ENCODE peak calls at places on chromosome 13, in five cellular contexts. K, Y, C, P and N are unnamed samples.

GRCh38 chr13:90447735-90448103 is 899.8 kb upstream of the MIR17HG start:
- DNase-seq in K (no peak), Y (no peak), C (no peak), P (peak), N (no peak)

GRCh38 chr13:98517576-98518310 is 59.2 kb downstream of the STK24 start:
- DNase-seq in K (no peak), Y (no peak), C (no peak), P (no peak), N (no peak)

GRCh38 chr13:46905249-46905648 is 8.4 kb upstream of the HTR2A start:
- DNase-seq in K (no peak), Y (no peak), C (no peak), P (no peak), N (no peak)

GRCh38 chr13:73872397-73872796 is 261.8 kb downstream of the KLF12 start:
- DNase-seq in K (no peak), Y (no peak), C (no peak), P (no peak), N (no peak)

GRCh38 chr13:49124693-49125304 is 95.3 kb upstream of the MLNR start:
- DNase-seq in K (no peak), Y (no peak), C (no peak), P (no peak), N (no peak)

GRCh38 chr13:73598021-73598712 is 536.0 kb downstream of the KLF12 start:
- DNase-seq in K (no peak), Y (no peak), C (no peak), P (no peak), N (no peak)

GRCh38 chr13:80654638-80655249 is 313.8 kb upstream of the SPRY2 start:
- DNase-seq in K (no peak), Y (no peak), C (no peak), P (no peak), N (no peak)

GRCh38 chr13:97826421-97826965 is 127.0 kb upstream of the IPO5 start:
- DNase-seq in K (no peak), Y (no peak), C (no peak), P (no peak), N (no peak)

GRCh38 chr13:39676315-39676876 is 20.9 kb downstream of the COG6 start:
- DNase-seq in K (no peak), Y (no peak), C (peak), P (no peak), N (no peak)

GRCh38 chr13:58080806-58081205 is 449.3 kb downstream of the PCDH17 start:
- DNase-seq in K (no peak), Y (no peak), C (no peak), P (no peak), N (no peak)

GRCh38 chr13:112781881-112782361 is 92.1 kb downstream of the ATP11A start:
- DNase-seq in K (no peak), Y (no peak), C (no peak), P (no peak), N (no peak)

GRCh38 chr13:25775986-25776385 is 275.8 kb downstream of the SHISA2 start:
- DNase-seq in K (no peak), Y (peak), C (no peak), P (no peak), N (no peak)

GRCh38 chr13:66461021-66461420 is 769.1 kb downstream of the PCDH9 start:
- DNase-seq in K (no peak), Y (no peak), C (no peak), P (no peak), N (no peak)

GRCh38 chr13:46858163-46858562 is 38.7 kb downstream of the HTR2A start:
- DNase-seq in K (no peak), Y (no peak), C (no peak), P (no peak), N (no peak)

GRCh38 chr13:43021926-43022670 is 1.3 kb upstream of the DNAJC15 start:
- DNase-seq in K (no peak), Y (no peak), C (no peak), P (peak), N (no peak)

GRCh38 chr13:26449063-26449848 is 108.2 kb upstream of the WASF3 start:
- DNase-seq in K (no peak), Y (no peak), C (no peak), P (no peak), N (no peak)

GRCh38 chr13:36357692-36358091 is 11.5 kb upstream of the SPART start:
- DNase-seq in K (peak), Y (no peak), C (no peak), P (no peak), N (no peak)

GRCh38 chr13:76845865-76846264 is 40.3 kb downstream of the KCTD12 start:
- DNase-seq in K (no peak), Y (no peak), C (no peak), P (no peak), N (no peak)

GRCh38 chr13:74290324-74290773 is 156.1 kb upstream of the KLF12 start:
- DNase-seq in K (no peak), Y (peak), C (no peak), P (no peak), N (no peak)

GRCh38 chr13:113918981-113919646 is 54.8 kb downstream of the C13orf46 start:
- DNase-seq in K (peak), Y (no peak), C (no peak), P (no peak), N (no peak)

GRCh38 chr13:38662362-38662761 is 24.5 kb upstream of the FREM2 start:
- DNase-seq in K (no peak), Y (no peak), C (no peak), P (peak), N (no peak)

GRCh38 chr13:35549481-35549880 is 73.0 kb upstream of the MAB21L1 start:
- DNase-seq in K (no peak), Y (no peak), C (no peak), P (peak), N (peak)

GRCh38 chr13:40874138-40874776 is 84.8 kb downstream of the SLC25A15 start:
- DNase-seq in K (no peak), Y (no peak), C (no peak), P (no peak), N (no peak)

GRCh38 chr13:94656766-94657165 is 55.1 kb downstream of the GPR180 start:
- DNase-seq in K (no peak), Y (no peak), C (peak), P (peak), N (peak)

GRCh38 chr13:60143775-60144174 is 20.0 kb downstream of the DIAPH3 start:
- DNase-seq in K (no peak), Y (no peak), C (no peak), P (no peak), N (no peak)

GRCh38 chr13:43487459-43487858 is 299.3 kb downstream of the ENOX1 start:
- DNase-seq in K (no peak), Y (no peak), C (no peak), P (no peak), N (no peak)

GRCh38 chr13:102610296-102610895 is 13.6 kb downstream of the TPP2 start:
- DNase-seq in K (no peak), Y (no peak), C (no peak), P (no peak), N (no peak)

GRCh38 chr13:99806671-99807070 is 164.9 kb downstream of the ZIC5 start:
- DNase-seq in K (no peak), Y (no peak), C (no peak), P (no peak), N (no peak)

GRCh38 chr13:112105244-112105681 is 38.3 kb downstream of the SOX1 start:
- DNase-seq in K (no peak), Y (no peak), C (no peak), P (no peak), N (no peak)

GRCh38 chr13:75258159-75258782 is 223.7 kb downstream of the TBC1D4 start:
- DNase-seq in K (no peak), Y (no peak), C (peak), P (peak), N (peak)

GRCh38 chr13:22428188-22428828 is 752.5 kb upstream of the SGCG start:
- DNase-seq in K (no peak), Y (no peak), C (peak), P (no peak), N (no peak)

GRCh38 chr13:40206241-40207109 is 460.0 kb downstream of the FOXO1 start:
- DNase-seq in K (no peak), Y (no peak), C (no peak), P (no peak), N (no peak)

GRCh38 chr13:60047943-60048342 is 115.8 kb downstream of the DIAPH3 start:
- DNase-seq in K (no peak), Y (no peak), C (no peak), P (no peak), N (no peak)

GRCh38 chr13:41544824-41545707 is 87.7 kb downstream of the RGCC start:
- DNase-seq in K (no peak), Y (no peak), C (no peak), P (no peak), N (no peak)

GRCh38 chr13:75196112-75196855 is 285.7 kb downstream of the TBC1D4 start:
- DNase-seq in K (no peak), Y (no peak), C (no peak), P (no peak), N (peak)

GRCh38 chr13:113041821-113042335 is 63.7 kb upstream of the F7 start:
- DNase-seq in K (no peak), Y (no peak), C (no peak), P (no peak), N (no peak)

GRCh38 chr13:34258646-34259386 is 440.9 kb downstream of the RFC3 start:
- DNase-seq in K (no peak), Y (no peak), C (no peak), P (no peak), N (peak)

GRCh38 chr13:23618341-23618740 is 48.1 kb downstream of the TNFRSF19 start:
- DNase-seq in K (no peak), Y (no peak), C (no peak), P (peak), N (peak)

GRCh38 chr13:72384879-72385278 is 342.6 kb downstream of the MZT1 start:
- DNase-seq in K (no peak), Y (no peak), C (no peak), P (peak), N (no peak)